ENCODE peak calls at places on chromosomes 3 and 15, in seven cellular contexts. X is stimulated activated CD4-positive, alpha-beta T cell treated with anti-CD3 and anti-CD28 coated beads, Interleukin-4, amount 100 ng/mL, for 48 hours; Q is stomach; C is putamen; I is brain microvascular endothelial cell; S is activated naive CD4-positive, alpha-beta T cell treated with anti-CD3 and anti-CD28 coated beads, Interleukin-2, amount 50 U/mL, for 16 hours; N is CD4-positive, alpha-beta T cell. U is an unnamed sample.

GRCh38 chr15:85580914-85581313 is 200.5 kb downstream of the AKAP13 start:
- DNase-seq in C (no peak), N (peak), I (no peak), S (peak), X (no peak), Q (peak), U (no peak)

GRCh38 chr3:85498177-85498576 is 539.4 kb downstream of the CADM2 start:
- DNase-seq in Q (no peak), C (no peak), S (no peak), N (no peak), I (no peak), X (no peak), U (no peak)

GRCh38 chr3:23691343-23691895 is 114.3 kb upstream of the UBE2E1 start:
- DNase-seq in N (no peak), Q (no peak), I (no peak), X (no peak), C (no peak), S (no peak), U (no peak)

GRCh38 chr15:68429691-68430470 is 2.1 kb downstream of the ITGA11 start:
- DNase-seq in X (no peak), S (no peak), C (no peak), I (no peak), Q (no peak), N (no peak), U (no peak)

GRCh38 chr3:5750874-5751273 is 563.4 kb downstream of the EDEM1 start:
- DNase-seq in X (no peak), S (no peak), Q (no peak), C (no peak), I (no peak), N (no peak), U (no peak)

GRCh38 chr3:30631237-30631961 is 25.0 kb downstream of the TGFBR2 start:
- DNase-seq in X (no peak), S (peak), I (peak), N (peak), Q (no peak), C (no peak), U (no peak)

GRCh38 chr3:149367021-149367840 is 10.2 kb downstream of the TM4SF1 start:
- DNase-seq in N (no peak), C (no peak), X (no peak), S (peak), Q (no peak), I (peak), U (no peak)

GRCh38 chr15:84886211-84886983 is 1.9 kb downstream of the SLC28A1 start:
- DNase-seq in C (no peak), S (no peak), Q (no peak), N (no peak), I (no peak), X (no peak), U (no peak)

GRCh38 chr15:98891301-98891700 is 116.3 kb downstream of the PGPEP1L start:
- DNase-seq in N (no peak), X (no peak), S (no peak), Q (no peak), C (no peak), I (no peak), U (no peak)

GRCh38 chr15:60720493-60721231 is 241.7 kb upstream of the ICE2 start:
- DNase-seq in Q (no peak), I (no peak), C (no peak), S (peak), X (peak), N (peak), U (peak)

U was measured in GM13977.